ENCODE peak calls at places on chromosomes 6 and 20, in seven cellular contexts. X is midbrain; Y is stimulated activated effector memory CD8-positive, alpha-beta T cell treated with anti-CD3 and anti-CD28 coated beads, Interleukin-12 subunit alpha, Interleukin-12 subunit beta, amount 100 ng/mL, for 72 hours; G is stimulated activated CD8-positive, alpha-beta memory T cell treated with anti-CD3 and anti-CD28 coated beads, Interleukin-15, amount 100 ng/mL, for 1 hour; Z is DMS 273 treated with DMSO at 0.1 percent for 48 hours; A is astrocyte of the spinal cord; U is glutamatergic neuron. V is an unnamed sample.

GRCh38 chr20:14622796-14623195 is 285.4 kb upstream of the FLRT3 start:
- DNase-seq in A (peak; percentile 7), X (no peak), G (no peak), Z (no peak), U (no peak), Y (no peak), V (no peak)

GRCh38 chr20:47610247-47610944 is 108.7 kb downstream of the NCOA3 start:
- DNase-seq in Z (no peak), Y (peak; percentile 20), G (peak; percentile 76), A (peak; percentile 88), U (no peak), X (no peak), V (no peak)

GRCh38 chr6:136365781-136366354 is 76.2 kb upstream of the BCLAF1 start:
- DNase-seq in Z (no peak), A (no peak), X (peak; percentile 51), G (no peak), Y (no peak), U (no peak), V (no peak)

GRCh38 chr20:23397961-23398360 is 23.3 kb downstream of the NAPB start:
- DNase-seq in Z (no peak), G (no peak), A (peak; percentile 63), U (no peak), Y (no peak), X (no peak), V (no peak)

GRCh38 chr6:73129653-73130443 is 95.4 kb downstream of the KHDC1L start:
- DNase-seq in Y (peak; percentile 80), G (peak; percentile 67), Z (peak; percentile 62), X (peak; percentile 83), U (peak; percentile 92), A (peak; percentile 73), V (peak; percentile 89)

GRCh38 chr6:10759312-10759839 is 11.8 kb downstream of the TMEM14B start:
- DNase-seq in Y (no peak), Z (peak; percentile 74), X (peak; percentile 20), U (no peak), G (no peak), A (peak; percentile 85), V (peak; percentile 51)

GRCh38 chr6:75412937-75413662 is 80.5 kb downstream of the FILIP1 start:
- DNase-seq in Y (no peak), Z (no peak), A (peak; percentile 60), X (no peak), U (no peak), G (no peak), V (no peak)

GRCh38 chr6:48280035-48280434 is 169.0 kb upstream of the PTCHD4 start:
- DNase-seq in G (no peak), A (no peak), Z (no peak), Y (no peak), X (no peak), U (no peak), V (no peak)

GRCh38 chr20:62208805-62209755 is 11.0 kb downstream of the HRH3 start:
- DNase-seq in A (no peak), Y (no peak), Z (no peak), G (no peak), X (no peak), U (peak; percentile 36), V (no peak)

GRCh38 chr6:1739220-1739619 is 129.5 kb downstream of the FOXC1 start:
- DNase-seq in Z (no peak), A (no peak), G (no peak), X (no peak), Y (no peak), U (no peak), V (no peak)

GRCh38 chr20:20837574-20838021 is 125.2 kb upstream of the RALGAPA2 start:
- DNase-seq in X (peak; percentile 86), G (no peak), A (peak; percentile 46), U (peak; percentile 75), Y (peak; percentile 14), Z (peak; percentile 30), V (peak; percentile 20)

GRCh38 chr20:53848304-53848703 is 222.1 kb downstream of the BCAS1 start:
- DNase-seq in X (no peak), Y (no peak), A (no peak), Z (no peak), G (no peak), U (no peak), V (no peak)

GRCh38 chr6:144019929-144020328 is 11.9 kb upstream of the PLAGL1 start:
- DNase-seq in Y (no peak), U (no peak), X (no peak), Z (no peak), G (no peak), A (no peak), V (no peak)

GRCh38 chr6:37433657-37434271 is 743 bp downstream of the CMTR1 start:
- DNase-seq in X (peak; percentile 31), G (peak; percentile 14), Y (peak; percentile 26), U (peak; percentile 20), Z (no peak), A (peak; percentile 13), V (no peak)

GRCh38 chr6:53461041-53461656 is 83.8 kb downstream of the GCLC start:
- DNase-seq in X (no peak), U (no peak), Y (no peak), Z (no peak), G (no peak), A (no peak), V (no peak)

GRCh38 chr20:34689486-34689885 is 12.6 kb upstream of the PIGU start:
- DNase-seq in Y (no peak), U (no peak), A (no peak), X (no peak), Z (no peak), G (no peak), V (no peak)

GRCh38 chr20:36454664-36455427 is 86.5 kb upstream of the MYL9 start:
- DNase-seq in X (no peak), G (no peak), U (no peak), A (no peak), Y (no peak), Z (no peak), V (no peak)

GRCh38 chr6:28506807-28507475 is 8.7 kb downstream of the GPX6 start:
- DNase-seq in Z (no peak), G (no peak), U (no peak), A (no peak), X (no peak), Y (no peak), V (no peak)

GRCh38 chr6:164928041-164928321 is 381.4 kb downstream of the C6orf118 start:
- DNase-seq in Z (no peak), A (no peak), X (no peak), G (no peak), U (no peak), Y (no peak), V (no peak)

GRCh38 chr6:26273673-26274595 is 91.1 kb upstream of the BTN3A2 start:
- DNase-seq in Y (no peak), G (no peak), X (no peak), U (no peak), A (peak; percentile 48), Z (no peak), V (no peak)

GRCh38 chr6:27616313-27617045 is 143.6 kb upstream of the ZNF184 start:
- DNase-seq in G (no peak), Z (no peak), U (no peak), X (no peak), Y (no peak), A (no peak), V (no peak)

V was measured in NCI-H524 treated with DMSO at 0.1 percent for 48 hours.